ENCODE peak calls at places on chromosomes 5 and 9, in five cellular contexts. One of them, this sample, is unnamed.

GRCh38 chr5:130350131-130350530 is 445.9 kb downstream of the CHSY3 start:
- DNase-seq in SK-N-SH: no peak
- DNase-seq in HepG2: no peak
- DNase-seq in HCT116: no peak
- DNase-seq in H1: no peak
- DNase-seq in this sample: no peak

GRCh38 chr9:137499858-137500661 is 40.9 kb upstream of the NSMF start:
- DNase-seq in H1: no peak
- DNase-seq in SK-N-SH: no peak
- DNase-seq in HepG2: no peak
- DNase-seq in HCT116: no peak
- DNase-seq in this sample: no peak

GRCh38 chr9:81754245-81754644 is 64.9 kb upstream of the TLE1 start:
- DNase-seq in H1: no peak
- DNase-seq in HCT116: no peak
- DNase-seq in HepG2: no peak
- DNase-seq in SK-N-SH: no peak
- DNase-seq in this sample: no peak

GRCh38 chr9:122125158-122125890 is 32.2 kb upstream of the TTLL11 start:
- DNase-seq in SK-N-SH: peak; percentile 92
- DNase-seq in HCT116: peak; percentile 56
- DNase-seq in H1: no peak
- DNase-seq in HepG2: peak; percentile 53
- DNase-seq in this sample: peak; percentile 95

GRCh38 chr9:131239307-131239975 is 36.9 kb downstream of the FAM78A start:
- DNase-seq in SK-N-SH: no peak
- DNase-seq in HCT116: no peak
- DNase-seq in H1: no peak
- DNase-seq in HepG2: no peak
- DNase-seq in this sample: no peak

GRCh38 chr9:111866976-111867375 is 29.6 kb upstream of the UGCG start:
- DNase-seq in SK-N-SH: no peak
- DNase-seq in HCT116: no peak
- DNase-seq in HepG2: peak; percentile 6
- DNase-seq in H1: no peak
- DNase-seq in this sample: no peak

GRCh38 chr5:112653638-112654037 is 84.0 kb upstream of the APC start:
- DNase-seq in HCT116: no peak
- DNase-seq in H1: no peak
- DNase-seq in HepG2: no peak
- DNase-seq in SK-N-SH: no peak
- DNase-seq in this sample: no peak

GRCh38 chr5:135324897-135325650 is 74.0 kb downstream of the MACROH2A1 start:
- DNase-seq in HepG2: peak; percentile 87
- DNase-seq in SK-N-SH: no peak
- DNase-seq in HCT116: no peak
- DNase-seq in H1: no peak
- DNase-seq in this sample: peak; percentile 48

GRCh38 chr5:151699071-151699901 is 12.6 kb upstream of the SPARC start:
- DNase-seq in HCT116: no peak
- DNase-seq in H1: no peak
- DNase-seq in HepG2: peak; percentile 52
- DNase-seq in SK-N-SH: no peak
- DNase-seq in this sample: no peak

GRCh38 chr5:81020478-81021167 is 60.5 kb downstream of the RASGRF2 start:
- DNase-seq in SK-N-SH: no peak
- DNase-seq in H1: no peak
- DNase-seq in HepG2: no peak
- DNase-seq in HCT116: no peak
- DNase-seq in this sample: peak; percentile 37

GRCh38 chr5:93580387-93581100 is 475 bp downstream of the NR2F1-AS1 start:
- DNase-seq in H1: no peak
- DNase-seq in SK-N-SH: peak; percentile 60
- DNase-seq in HCT116: no peak
- DNase-seq in HepG2: no peak
- DNase-seq in this sample: no peak

GRCh38 chr9:126147620-126148522 is 178.8 kb upstream of the MVB12B start:
- DNase-seq in HepG2: no peak
- DNase-seq in SK-N-SH: peak; percentile 26
- DNase-seq in H1: no peak
- DNase-seq in HCT116: no peak
- DNase-seq in this sample: no peak

GRCh38 chr9:18544456-18544855 is 70.5 kb downstream of the ADAMTSL1 start:
- DNase-seq in SK-N-SH: no peak
- DNase-seq in H1: no peak
- DNase-seq in HCT116: no peak
- DNase-seq in HepG2: no peak
- DNase-seq in this sample: no peak

GRCh38 chr5:74556631-74557595 is 83.6 kb downstream of the ENC1 start:
- DNase-seq in H1: no peak
- DNase-seq in HCT116: no peak
- DNase-seq in SK-N-SH: peak; percentile 37
- DNase-seq in HepG2: no peak
- DNase-seq in this sample: peak; percentile 22

GRCh38 chr9:125393426-125393825 is 131.8 kb downstream of the GAPVD1 start:
- DNase-seq in HepG2: no peak
- DNase-seq in SK-N-SH: no peak
- DNase-seq in H1: no peak
- DNase-seq in HCT116: no peak
- DNase-seq in this sample: no peak

GRCh38 chr5:177194278-177194677 is 60.7 kb downstream of the NSD1 start:
- DNase-seq in SK-N-SH: no peak
- DNase-seq in H1: peak; percentile 2
- DNase-seq in HepG2: peak; percentile 70
- DNase-seq in HCT116: peak; percentile 81
- DNase-seq in this sample: no peak

GRCh38 chr5:135435467-135436330 is 11.4 kb downstream of the DCANP1 start:
- DNase-seq in HCT116: no peak
- DNase-seq in SK-N-SH: peak; percentile 49
- DNase-seq in HepG2: no peak
- DNase-seq in H1: no peak
- DNase-seq in this sample: no peak

GRCh38 chr9:86126998-86127972 is 27.9 kb upstream of the GOLM1 start:
- DNase-seq in H1: peak; percentile 68
- DNase-seq in HepG2: peak; percentile 79
- DNase-seq in HCT116: peak; percentile 96
- DNase-seq in SK-N-SH: peak; percentile 22
- DNase-seq in this sample: peak; percentile 59

GRCh38 chr9:88950341-88951141 is 40.7 kb upstream of the S1PR3 start:
- DNase-seq in HepG2: peak; percentile 20
- DNase-seq in SK-N-SH: no peak
- DNase-seq in HCT116: no peak
- DNase-seq in H1: no peak
- DNase-seq in this sample: no peak

DNA sequence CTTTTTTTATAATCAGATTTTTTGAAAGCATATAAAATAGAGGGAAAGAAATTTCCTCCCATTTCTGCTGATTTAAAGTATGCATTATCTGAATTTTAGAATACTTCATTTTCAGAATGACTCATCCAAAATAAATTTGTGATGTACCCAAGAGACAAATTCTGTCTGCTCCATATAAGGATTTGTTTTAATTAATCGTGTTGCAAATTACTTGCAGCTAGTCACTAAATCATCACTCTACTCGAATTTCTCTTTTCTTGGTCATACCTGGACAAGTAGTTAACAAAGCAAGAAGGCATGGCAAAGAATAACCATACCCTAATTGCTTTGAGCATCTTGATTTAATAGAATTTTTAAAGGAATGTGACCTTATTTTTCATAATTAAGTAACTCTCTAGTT is 284.1 kb upstream of the GRAMD2B start:
- DNase-seq in HepG2: no peak
- DNase-seq in H1: no peak
- DNase-seq in SK-N-SH: no peak
- DNase-seq in HCT116: no peak
- DNase-seq in this sample: no peak
- TF ChIP-seq JUND in HepG2: no peak
- TF ChIP-seq JUND in H1: no peak
- TF ChIP-seq JUND in SK-N-SH: no peak
- TF ChIP-seq JUND in HCT116: no peak
- TF ChIP-seq JUND in this sample: no peak

DNA sequence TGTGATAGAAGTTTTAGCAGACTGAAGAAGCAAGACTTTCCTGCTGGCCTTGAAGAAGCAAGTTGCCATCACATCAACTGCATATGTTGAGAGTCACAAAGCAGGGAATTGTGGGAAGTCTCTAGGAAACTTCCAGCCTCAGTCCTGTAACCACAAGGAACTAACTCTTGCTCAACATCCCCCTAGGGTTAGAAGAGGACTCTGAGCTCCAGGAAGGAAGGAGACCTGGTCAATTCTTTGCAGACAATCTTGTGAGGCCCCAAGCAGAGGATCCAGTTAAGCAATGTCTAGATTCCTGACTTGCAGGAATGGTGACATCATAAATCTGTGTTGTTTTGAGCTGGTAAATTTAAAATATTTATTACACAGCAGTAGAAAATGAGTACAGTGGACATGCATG is 18.6 kb upstream of the ZNF366 start:
- DNase-seq in HepG2: no peak
- DNase-seq in HCT116: no peak
- DNase-seq in SK-N-SH: no peak
- DNase-seq in H1: no peak
- DNase-seq in this sample: peak; percentile 87
- TF ChIP-seq JUND in HepG2: no peak
- TF ChIP-seq JUND in HCT116: no peak
- TF ChIP-seq JUND in SK-N-SH: no peak
- TF ChIP-seq JUND in H1: no peak
- TF ChIP-seq JUND in this sample: no peak

DNA sequence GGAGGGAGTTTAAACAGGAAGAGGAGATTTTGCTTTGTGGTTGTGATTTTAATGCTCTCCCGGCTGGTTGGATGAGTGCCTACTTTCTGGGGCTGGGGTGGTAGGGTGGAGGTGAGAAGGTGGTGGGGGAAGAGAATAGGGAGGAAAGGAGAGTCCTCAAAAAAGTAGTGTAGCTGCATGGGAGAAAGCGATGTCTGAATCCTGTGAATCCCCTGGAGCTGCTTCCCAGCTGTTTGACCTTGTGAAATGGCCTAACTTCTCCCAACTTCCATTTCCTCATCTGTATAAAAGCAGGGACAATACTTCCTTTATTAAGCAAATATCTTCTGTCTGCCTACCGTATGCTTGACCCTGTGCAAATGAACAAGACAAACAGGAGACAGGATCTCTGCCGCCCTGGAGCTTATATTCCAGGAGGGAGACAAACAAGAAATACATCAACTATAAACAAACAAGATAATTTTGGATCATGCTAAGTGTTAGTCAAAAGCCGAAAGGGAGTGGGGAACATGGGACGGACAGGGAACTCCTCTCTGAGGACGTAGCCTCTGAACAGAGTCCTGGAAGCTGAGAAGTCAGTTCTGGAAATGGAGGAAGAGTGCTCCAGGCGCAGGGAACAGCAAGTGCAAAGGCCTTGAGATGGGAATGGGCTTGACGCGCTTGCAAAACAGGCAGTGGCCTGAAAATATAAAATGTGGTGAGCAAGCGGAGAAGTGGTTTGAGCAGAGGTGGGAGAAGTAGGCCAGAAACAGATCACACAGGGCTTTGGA is 103.5 kb downstream of the SPRY4 start:
- DNase-seq in SK-N-SH: no peak
- DNase-seq in HCT116: no peak
- DNase-seq in H1: no peak
- DNase-seq in HepG2: peak; percentile 89
- DNase-seq in this sample: peak; percentile 91
- TF ChIP-seq JUND in SK-N-SH: no peak
- TF ChIP-seq JUND in HCT116: no peak
- TF ChIP-seq JUND in H1: no peak
- TF ChIP-seq JUND in HepG2: no peak
- TF ChIP-seq JUND in this sample: no peak

GRCh38 chr9:70539007-70539406 is 124.5 kb upstream of the KLF9 start:
- DNase-seq in SK-N-SH: no peak
- DNase-seq in HCT116: no peak
- DNase-seq in HepG2: no peak
- DNase-seq in H1: no peak
- DNase-seq in this sample: no peak
- TF ChIP-seq JUND in SK-N-SH: no peak
- TF ChIP-seq JUND in HCT116: no peak
- TF ChIP-seq JUND in HepG2: no peak
- TF ChIP-seq JUND in H1: no peak
- TF ChIP-seq JUND in this sample: no peak

DNA sequence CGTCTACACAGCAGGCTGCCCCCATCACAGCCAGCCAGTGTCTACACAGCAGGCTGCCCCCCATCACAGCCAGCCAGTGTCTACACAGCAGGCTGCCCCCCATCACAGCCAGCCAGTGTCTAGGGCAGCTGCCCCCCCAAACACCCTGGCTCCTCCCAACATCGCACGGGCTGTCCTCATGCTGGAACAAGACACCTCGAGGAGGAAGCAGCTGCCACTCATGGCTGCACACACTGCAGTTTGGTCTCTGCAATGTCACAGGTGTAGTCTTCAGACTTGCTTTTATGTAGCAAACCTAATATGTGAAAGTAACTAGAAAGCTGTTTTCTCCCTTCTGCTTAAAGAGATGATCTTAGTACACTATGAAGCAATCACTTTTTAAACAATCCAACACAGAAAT is 9.7 kb downstream of the LRRC14B start:
- DNase-seq in SK-N-SH: no peak
- DNase-seq in H1: no peak
- DNase-seq in HepG2: no peak
- DNase-seq in HCT116: no peak
- DNase-seq in this sample: no peak
- TF ChIP-seq JUND in SK-N-SH: no peak
- TF ChIP-seq JUND in H1: no peak
- TF ChIP-seq JUND in HepG2: no peak
- TF ChIP-seq JUND in HCT116: no peak
- TF ChIP-seq JUND in this sample: no peak

GRCh38 chr9:96113045-96113444 is 188.9 kb downstream of the HSD17B3 start:
- DNase-seq in HCT116: no peak
- DNase-seq in HepG2: no peak
- DNase-seq in H1: no peak
- DNase-seq in SK-N-SH: no peak
- DNase-seq in this sample: no peak

GRCh38 chr9:96117398-96118060 is 184.4 kb downstream of the HSD17B3 start:
- DNase-seq in H1: no peak
- DNase-seq in HCT116: no peak
- DNase-seq in SK-N-SH: no peak
- DNase-seq in HepG2: no peak
- DNase-seq in this sample: no peak

GRCh38 chr9:96121162-96121561 is 180.8 kb downstream of the HSD17B3 start:
- DNase-seq in H1: no peak
- DNase-seq in HepG2: no peak
- DNase-seq in SK-N-SH: no peak
- DNase-seq in HCT116: no peak
- DNase-seq in this sample: no peak

GRCh38 chr9:96122255-96122654 is 179.7 kb downstream of the HSD17B3 start:
- DNase-seq in H1: no peak
- DNase-seq in HepG2: no peak
- DNase-seq in SK-N-SH: no peak
- DNase-seq in HCT116: no peak
- DNase-seq in this sample: no peak

GRCh38 chr9:96116275-96117051 is 185.5 kb downstream of the HSD17B3 start:
- DNase-seq in SK-N-SH: peak; percentile 50
- DNase-seq in HCT116: no peak
- DNase-seq in H1: no peak
- DNase-seq in HepG2: peak; percentile 82
- DNase-seq in this sample: peak; percentile 6
- TF ChIP-seq JUND in SK-N-SH: no peak
- TF ChIP-seq JUND in HCT116: no peak
- TF ChIP-seq JUND in H1: no peak
- TF ChIP-seq JUND in HepG2: no peak
- TF ChIP-seq JUND in this sample: no peak